ENCODE peak calls at places on chromosomes 7 and 10, in ten cellular contexts. A is vagina; D is fibroblast of mammary gland; O is keratinocyte; R is brain microvascular endothelial cell; Y is RWPE1; K is CD4-positive, alpha-beta T cell; P is kidney epithelial cell; B is cardiac muscle cell; X is choroid plexus epithelial cell. G is an unnamed sample.
A peak's percentile ranks its signal among the peaks of the same experiment; 100 is the strongest.

GRCh38 chr7:136303162-136303561 is 326.0 kb upstream of the MTPN start:
- DNase-seq in A (no peak), R (no peak), B (peak; percentile 0), P (no peak), X (peak; percentile 1), K (no peak), D (no peak), O (no peak), Y (no peak), G (no peak)

GRCh38 chr7:103958284-103958818 is 31.1 kb downstream of the RELN start:
- DNase-seq in R (no peak), Y (no peak), P (no peak), A (no peak), K (no peak), D (no peak), B (no peak), X (no peak), O (no peak), G (no peak)

GRCh38 chr7:49564379-49564714 is 209.1 kb upstream of the VWC2 start:
- DNase-seq in Y (no peak), K (no peak), O (no peak), X (no peak), A (no peak), P (no peak), B (no peak), R (no peak), D (no peak), G (no peak)

GRCh38 chr10:22927661-22928403 is at the start of gene ARMC3:
- DNase-seq in Y (peak; percentile 36), O (no peak), P (peak; percentile 19), B (peak; percentile 74), A (no peak), R (peak; percentile 36), D (peak; percentile 8), X (peak; percentile 49), K (peak; percentile 74), G (peak; percentile 93)

GRCh38 chr7:74479066-74479781 is 25.5 kb downstream of the GTF2IRD1 start:
- DNase-seq in R (peak; percentile 2), K (no peak), Y (no peak), D (peak; percentile 72), O (no peak), B (peak; percentile 52), A (no peak), P (no peak), X (peak; percentile 17), G (no peak)

GRCh38 chr10:124025638-124026336 is 67.6 kb downstream of the CHST15 start:
- DNase-seq in X (peak; percentile 48), R (no peak), K (no peak), Y (no peak), P (no peak), B (peak; percentile 51), D (peak; percentile 28), A (no peak), O (no peak), G (peak; percentile 25)

GRCh38 chr10:7388602-7389001 is 22.2 kb downstream of the SFMBT2 start:
- DNase-seq in O (no peak), Y (no peak), D (no peak), R (no peak), A (no peak), P (no peak), B (no peak), K (peak; percentile 18), X (no peak), G (no peak)

GRCh38 chr10:131790021-131790420 is 110.8 kb upstream of the PPP2R2D start:
- DNase-seq in B (no peak), K (no peak), P (no peak), D (peak; percentile 1), R (no peak), O (no peak), Y (peak; percentile 12), X (no peak), A (no peak), G (no peak)

GRCh38 chr10:80429521-80429966 is 21.2 kb downstream of the PRXL2A start:
- DNase-seq in Y (peak; percentile 99), A (no peak), K (no peak), O (peak; percentile 83), P (no peak), X (no peak), B (no peak), R (no peak), D (peak; percentile 29), G (no peak)

GRCh38 chr10:18501198-18501597 is 150.2 kb downstream of the NSUN6 start:
- DNase-seq in D (peak; percentile 62), P (peak; percentile 43), B (no peak), X (peak; percentile 46), O (no peak), K (no peak), Y (peak; percentile 13), R (peak; percentile 78), A (no peak), G (no peak)

GRCh38 chr7:112381311-112382091 is 68.8 kb upstream of the IFRD1 start:
- DNase-seq in B (no peak), X (no peak), Y (no peak), O (no peak), A (no peak), R (no peak), D (no peak), K (no peak), P (no peak), G (no peak)

GRCh38 chr7:95545007-95545615 is 51.2 kb downstream of the PDK4 start:
- DNase-seq in X (peak; percentile 91), P (peak; percentile 28), K (no peak), D (peak; percentile 80), Y (peak; percentile 34), O (no peak), A (no peak), B (peak; percentile 82), R (peak; percentile 71), G (peak; percentile 62)

GRCh38 chr10:47254611-47255010 is 45.4 kb upstream of the GDF10 start:
- DNase-seq in P (no peak), D (no peak), O (no peak), K (no peak), B (peak; percentile 9), A (peak; percentile 28), Y (no peak), X (peak; percentile 41), R (no peak), G (no peak)

GRCh38 chr7:96311967-96312366 is 9.9 kb downstream of the SLC25A13 start:
- DNase-seq in R (no peak), A (no peak), O (no peak), K (no peak), B (peak; percentile 67), P (no peak), D (peak; percentile 44), X (peak; percentile 82), Y (no peak), G (no peak)

DNA sequence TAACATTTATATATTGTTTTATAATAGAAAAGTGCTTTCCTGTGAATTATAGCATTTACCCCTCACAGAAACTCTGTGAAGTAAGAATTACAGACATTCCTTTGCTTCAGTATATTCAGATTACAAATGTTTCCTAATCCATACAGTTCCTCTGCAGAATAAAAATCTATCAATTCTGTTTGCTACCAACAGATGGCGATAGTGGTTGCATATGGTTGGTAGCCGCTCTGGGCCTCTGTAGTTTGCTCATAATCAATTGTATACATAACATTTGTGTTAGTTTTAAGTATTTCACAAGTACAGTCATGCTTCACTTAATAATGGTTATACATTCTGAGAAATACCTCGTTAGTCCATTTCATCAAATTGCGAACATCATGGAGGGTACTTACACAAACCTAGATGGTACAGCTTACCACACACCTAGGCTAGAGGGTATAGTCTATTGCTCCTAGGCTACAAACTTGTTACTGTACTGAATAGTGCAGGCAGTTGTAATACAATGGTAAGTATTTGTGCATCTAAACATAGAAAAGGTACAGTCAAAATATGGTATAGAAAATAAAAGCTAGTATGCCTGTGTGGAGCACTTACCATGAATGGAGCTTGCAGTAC is 94.4 kb upstream of the STEAP4 start:
- DNase-seq in R (no peak), A (no peak), X (peak; percentile 8), B (no peak), O (no peak), D (peak; percentile 19), K (no peak), P (no peak), Y (peak; percentile 3), G (peak; percentile 54)
- TF ChIP-seq CTCF in R (peak; percentile 55), A (no peak), X (peak; percentile 41), B (peak; percentile 36), O (peak; percentile 39), D (peak; percentile 56), K (no peak), P (peak; percentile 52), Y (peak; percentile 60), G (peak; percentile 79)

GRCh38 chr7:101432316-101432715 is 69.6 kb downstream of the COL26A1 start:
- DNase-seq in D (no peak), O (no peak), K (no peak), R (no peak), Y (no peak), B (no peak), P (no peak), A (no peak), X (no peak), G (no peak)

GRCh38 chr7:101433688-101434087 is 71.0 kb downstream of the COL26A1 start:
- DNase-seq in A (no peak), O (no peak), Y (no peak), K (no peak), D (no peak), X (no peak), R (no peak), P (no peak), B (no peak), G (no peak)

GRCh38 chr7:101436857-101437576 is 74.3 kb downstream of the COL26A1 start:
- DNase-seq in Y (peak; percentile 35), R (no peak), A (no peak), B (no peak), P (no peak), D (no peak), X (no peak), O (no peak), K (no peak), G (peak; percentile 93)

GRCh38 chr7:101435461-101436225 is 73.0 kb downstream of the COL26A1 start:
- DNase-seq in A (no peak), X (no peak), D (no peak), K (no peak), B (no peak), O (no peak), Y (no peak), R (no peak), P (no peak), G (peak; percentile 41)

GRCh38 chr7:101436226-101436745 is 73.6 kb downstream of the COL26A1 start:
- DNase-seq in D (no peak), A (no peak), K (no peak), Y (no peak), O (no peak), B (no peak), X (no peak), R (no peak), P (no peak), G (no peak)
- TF ChIP-seq CTCF in D (no peak), A (no peak), K (no peak), Y (no peak), O (no peak), B (no peak), X (no peak), R (no peak), P (no peak), G (no peak)

GRCh38 chr10:59234814-59235429 is 58.5 kb downstream of the PHYHIPL start:
- DNase-seq in D (peak; percentile 57), P (no peak), R (peak; percentile 58), O (no peak), Y (no peak), A (no peak), X (peak; percentile 73), K (no peak), B (peak; percentile 64), G (peak; percentile 54)
- TF ChIP-seq CTCF in D (peak; percentile 77), P (peak; percentile 73), R (peak; percentile 71), O (peak; percentile 63), Y (peak; percentile 44), A (no peak), X (peak; percentile 76), K (no peak), B (peak; percentile 75), G (peak; percentile 70)

GRCh38 chr10:130499541-130499940 is 363.4 kb downstream of the GLRX3 start:
- DNase-seq in O (no peak), D (no peak), B (no peak), A (no peak), X (no peak), P (no peak), K (no peak), R (no peak), Y (no peak), G (no peak)
- TF ChIP-seq CTCF in O (no peak), D (no peak), B (no peak), A (no peak), X (no peak), P (no peak), K (no peak), R (no peak), Y (no peak), G (no peak)